ENCODE peak calls at places on chromosomes 7 and 10, in four cellular contexts. Z, N, O and P are unnamed samples.

GRCh38 chr10:83037653-83038052 is 1101.7 kb upstream of the GHITM start:
- DNase-seq in Z (no peak), O (no peak), N (no peak), P (no peak)

GRCh38 chr10:72353028-72353962 is 1.4 kb downstream of the DNAJB12 start:
- DNase-seq in O (no peak), N (peak; percentile 58), Z (no peak), P (no peak)

GRCh38 chr10:86715836-86716235 is 40.6 kb upstream of the BMPR1A start:
- DNase-seq in N (no peak), O (no peak), Z (no peak), P (no peak)

GRCh38 chr7:28988091-28988490 is 30.0 kb upstream of the TRIL start:
- DNase-seq in O (no peak), Z (no peak), N (no peak), P (no peak)

GRCh38 chr7:111090834-111091233 is at the start of gene LRRN3:
- DNase-seq in Z (no peak), O (no peak), N (no peak), P (no peak)

GRCh38 chr10:6171891-6172354 is 30.8 kb upstream of the PFKFB3 start:
- DNase-seq in Z (no peak), N (peak; percentile 88), O (peak; percentile 38), P (no peak)

GRCh38 chr7:106657085-106657991 is 3.6 kb downstream of the CCDC71L start:
- DNase-seq in N (peak; percentile 53), Z (no peak), O (no peak), P (peak; percentile 16)

GRCh38 chr10:64385355-64385754 is 864.2 kb downstream of the REEP3 start:
- DNase-seq in Z (no peak), N (no peak), O (no peak), P (no peak)

GRCh38 chr10:74923556-74923955 is 97.2 kb downstream of the KAT6B start:
- DNase-seq in Z (no peak), O (no peak), N (peak; percentile 29), P (no peak)

GRCh38 chr10:59635502-59636290 is 74.0 kb downstream of the SLC16A9 start:
- DNase-seq in O (no peak), N (no peak), Z (no peak), P (no peak)

GRCh38 chr7:23928391-23928790 is 218.4 kb downstream of the STK31 start:
- DNase-seq in O (no peak), Z (no peak), N (no peak), P (no peak)

GRCh38 chr7:151776446-151776845 is 100.5 kb downstream of the PRKAG2 start:
- DNase-seq in N (no peak), Z (no peak), O (no peak), P (no peak)

GRCh38 chr7:64045301-64046040 is at the start of gene ZNF727:
- DNase-seq in Z (no peak), O (no peak), N (no peak), P (no peak)

GRCh38 chr7:77416621-77417371 is 647 bp upstream of the GSAP start:
- DNase-seq in O (no peak), Z (no peak), N (peak; percentile 30), P (no peak)

GRCh38 chr7:11881680-11882079 is 49.7 kb upstream of the THSD7A start:
- DNase-seq in N (no peak), O (no peak), Z (no peak), P (no peak)

GRCh38 chr10:119316729-119317097 is 109.3 kb downstream of the GRK5 start:
- DNase-seq in N (peak; percentile 67), O (no peak), Z (no peak), P (no peak)

GRCh38 chr10:77285529-77286182 is 352.0 kb downstream of the KCNMA1 start:
- DNase-seq in O (no peak), N (no peak), Z (no peak), P (no peak)

GRCh38 chr10:103197177-103197576 is 4.1 kb upstream of the NT5C2 start:
- DNase-seq in N (peak; percentile 87), O (peak; percentile 35), Z (no peak), P (peak; percentile 94)

GRCh38 chr10:132538031-132538789 is 623 bp downstream of the INPP5A start:
- DNase-seq in O (peak; percentile 26), N (peak; percentile 9), Z (peak; percentile 51), P (peak; percentile 62)

GRCh38 chr7:81745706-81746105 is 24.1 kb downstream of the HGF start:
- DNase-seq in N (no peak), Z (no peak), O (no peak), P (no peak)

GRCh38 chr10:4567637-4568036 is 258.4 kb upstream of the AKR1E2 start:
- DNase-seq in N (no peak), O (no peak), Z (no peak), P (no peak)

GRCh38 chr7:28530175-28531142 is 118.1 kb downstream of the CREB5 start:
- DNase-seq in O (peak; percentile 37), Z (no peak), N (peak; percentile 96), P (no peak)

GRCh38 chr10:1661416-1661815 is 75.9 kb downstream of the ADARB2 start:
- DNase-seq in Z (no peak), O (no peak), N (no peak), P (no peak)

GRCh38 chr10:69382382-69383117 is 34.2 kb downstream of the TACR2 start:
- DNase-seq in O (no peak), N (no peak), Z (no peak), P (no peak)

GRCh38 chr10:3132036-3133025 is 40.3 kb downstream of the PITRM1 start:
- DNase-seq in Z (no peak), N (no peak), O (no peak), P (no peak)
- TF ChIP-seq POLR2A in Z (no peak), N (no peak), O (no peak), P (no peak)

DNA sequence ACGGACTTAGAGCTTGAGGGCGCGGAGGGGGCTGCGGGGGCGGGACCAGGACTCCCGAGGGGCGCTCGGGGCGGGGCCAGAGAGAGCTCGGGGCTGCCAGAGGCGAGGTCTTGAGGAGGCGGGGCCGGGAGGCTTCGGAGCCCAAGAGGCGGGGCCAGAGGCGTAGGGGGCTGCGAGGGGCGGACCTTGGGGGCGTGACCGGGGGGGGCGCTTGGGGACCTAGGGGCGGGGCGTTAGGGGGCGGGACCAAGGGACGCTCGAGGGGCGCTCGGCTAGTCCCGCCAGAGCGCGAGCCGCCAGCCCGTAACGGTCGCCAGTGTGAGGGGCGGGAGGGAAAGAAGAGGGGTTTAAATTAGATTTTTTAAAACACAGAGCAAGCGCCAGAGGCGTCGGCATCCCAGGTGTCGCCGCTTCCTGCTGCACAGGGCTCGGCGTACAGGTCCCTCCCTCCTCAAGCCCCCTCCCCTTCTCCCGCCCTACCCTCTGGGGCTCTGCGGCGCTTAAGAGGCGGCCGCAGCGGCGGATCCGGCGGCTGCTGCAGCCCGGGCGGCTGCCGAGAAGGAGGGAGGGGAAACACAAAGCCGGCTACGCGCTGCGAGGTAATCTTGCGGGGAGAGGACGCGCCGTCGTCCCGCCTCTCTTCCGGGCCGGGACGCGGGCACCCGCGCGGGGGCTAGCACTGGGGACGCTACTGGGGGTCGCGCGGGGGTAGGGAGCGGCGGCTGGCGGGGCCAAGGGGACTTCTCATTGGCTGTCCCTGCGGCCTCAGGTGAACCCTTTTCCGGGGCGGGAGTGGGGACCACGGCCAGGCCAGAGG is at the start of gene ADD3:
- DNase-seq in Z (peak; percentile 86), O (peak; percentile 93), N (peak; percentile 91), P (peak; percentile 95)
- TF ChIP-seq POLR2A in Z (no peak), O (no peak), N (peak; percentile 57), P (peak; percentile 31)

GRCh38 chr10:17237163-17237562 is 9.1 kb downstream of the VIM start:
- DNase-seq in Z (no peak), O (no peak), N (no peak), P (no peak)

GRCh38 chr10:17239671-17240460 is 11.8 kb downstream of the VIM start:
- DNase-seq in N (peak; percentile 8), O (no peak), Z (no peak), P (no peak)

GRCh38 chr10:17237915-17238444 is 9.9 kb downstream of the VIM start:
- DNase-seq in O (no peak), Z (no peak), N (peak; percentile 69), P (no peak)

GRCh38 chr10:17239276-17239660 is 11.2 kb downstream of the VIM start:
- DNase-seq in N (no peak), Z (no peak), O (no peak), P (no peak)

DNA sequence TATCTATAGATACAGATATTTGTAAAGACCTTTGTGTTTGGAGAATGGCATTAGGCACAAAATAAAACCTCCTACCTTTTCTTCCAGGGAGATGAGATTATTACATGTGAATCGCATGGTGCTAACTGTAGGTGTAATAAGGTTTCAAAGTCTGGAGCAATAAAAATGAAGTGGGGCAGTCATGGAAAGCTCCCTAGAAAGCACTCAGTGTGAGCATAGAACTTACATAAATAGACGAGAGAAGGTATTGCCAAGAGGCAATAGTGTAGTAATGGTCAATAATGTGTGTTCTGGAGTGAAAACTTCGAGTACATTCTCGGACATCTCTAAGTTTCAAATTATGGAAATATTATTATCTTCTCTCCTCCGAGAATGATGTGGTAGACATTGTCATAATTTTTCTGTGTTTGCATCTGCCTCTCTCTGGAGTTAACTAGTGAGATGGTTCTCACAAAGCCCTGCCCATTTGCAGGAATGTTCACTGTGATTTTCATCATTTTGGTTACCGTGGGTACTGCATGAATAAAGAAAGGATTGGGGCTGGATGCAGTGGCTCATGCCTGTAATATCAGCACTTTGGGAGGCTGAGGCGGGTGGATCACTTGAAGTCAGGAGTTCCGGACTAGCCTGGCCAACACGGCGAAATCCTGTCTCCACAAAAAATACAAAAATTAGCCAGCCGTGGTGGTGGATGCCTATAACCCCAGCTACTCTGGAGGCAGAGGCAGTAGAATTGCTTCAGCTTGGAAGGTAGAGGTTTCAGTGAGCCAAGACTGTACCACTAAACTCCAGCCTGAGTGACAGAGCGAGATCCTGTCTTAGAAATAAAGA is 10.6 kb downstream of the VIM start:
- DNase-seq in O (no peak), Z (no peak), N (peak; percentile 81), P (no peak)
- TF ChIP-seq POLR2A in O (no peak), Z (no peak), N (peak; percentile 92), P (no peak)

GRCh38 chr10:15712903-15713302 is 6.8 kb downstream of the ITGA8 start:
- DNase-seq in N (no peak), O (no peak), Z (no peak), P (no peak)
- TF ChIP-seq POLR2A in N (no peak), O (no peak), Z (no peak), P (no peak)